ENCODE peak calls at places on chromosomes 11 and 22, in four cellular contexts. V is H9, M is H1, W is IMR-90. T is an unnamed sample.

GRCh38 chr11:134069996-134070845 is 1.3 kb downstream of the JAM3 start:
- DNase-seq in V (no peak), M (no peak), W (no peak), T (no peak)

GRCh38 chr11:120911943-120912342 is 112.0 kb upstream of the TBCEL start:
- DNase-seq in V (no peak), M (no peak), W (no peak), T (no peak)

GRCh38 chr11:83027794-83028193 is 43.9 kb downstream of the RAB30 start:
- DNase-seq in V (no peak), M (no peak), W (no peak), T (no peak)

GRCh38 chr22:39205344-39206021 is 39.3 kb downstream of the PDGFB start:
- DNase-seq in V (peak), M (no peak), W (peak), T (peak)

GRCh38 chr11:196786-197731 is 4.2 kb downstream of the SCGB1C1 start:
- DNase-seq in V (no peak), M (peak), W (no peak), T (no peak)

GRCh38 chr11:103170865-103171264 is 61.6 kb downstream of the DYNC2H1 start:
- DNase-seq in V (no peak), M (no peak), W (peak), T (no peak)

GRCh38 chr11:117604349-117604995 is 192.5 kb downstream of the DSCAML1 start:
- DNase-seq in V (no peak), M (no peak), W (peak), T (no peak)

GRCh38 chr11:45332486-45332934 is 46.4 kb upstream of the SYT13 start:
- DNase-seq in V (peak), M (peak), W (peak), T (peak)

GRCh38 chr11:119376197-119376847 is 5.2 kb downstream of the USP2 start:
- DNase-seq in V (no peak), M (no peak), W (peak), T (no peak)

GRCh38 chr22:48783821-48784266 is 1043.8 kb downstream of the BRD1 start:
- DNase-seq in V (no peak), M (no peak), W (no peak), T (no peak)

GRCh38 chr11:1499261-1499890 is 12.8 kb upstream of the MOB2 start:
- DNase-seq in V (no peak), M (no peak), W (no peak), T (no peak)

GRCh38 chr11:96738311-96738710 is 348.5 kb downstream of the JRKL start:
- DNase-seq in V (no peak), M (no peak), W (no peak), T (no peak)

GRCh38 chr11:88275636-88276035 is 61.9 kb downstream of the CTSC start:
- DNase-seq in V (no peak), M (no peak), W (no peak), T (no peak)

GRCh38 chr11:34929794-34930763 is 13.7 kb downstream of the PDHX start:
- DNase-seq in V (no peak), M (no peak), W (no peak), T (peak)

GRCh38 chr22:36238348-36239149 is 778 bp downstream of the APOL2 start:
- DNase-seq in V (peak), M (no peak), W (no peak), T (no peak)

GRCh38 chr11:64665381-64665780 is 57.6 kb downstream of the NRXN2 start:
- DNase-seq in V (no peak), M (no peak), W (no peak), T (peak)

GRCh38 chr11:128716661-128717210 is 22.9 kb downstream of the FLI1 start:
- DNase-seq in V (no peak), M (no peak), W (peak), T (no peak)

GRCh38 chr22:42655693-42656092 is 6.5 kb upstream of the CYB5R3 start:
- DNase-seq in V (no peak), M (no peak), W (no peak), T (peak)

GRCh38 chr11:68956142-68956541 is 24.6 kb downstream of the MRGPRD start:
- DNase-seq in V (peak), M (peak), W (no peak), T (peak)

GRCh38 chr11:61613711-61614254 is 32.9 kb upstream of the SYT7 start:
- DNase-seq in V (no peak), M (no peak), W (no peak), T (no peak)

GRCh38 chr22:50180727-50181521 is 4.8 kb upstream of the TRABD start:
- DNase-seq in V (no peak), M (no peak), W (no peak), T (no peak)

GRCh38 chr11:109120341-109120740 is 301.6 kb upstream of the C11orf87 start:
- DNase-seq in V (no peak), M (no peak), W (no peak), T (no peak)

GRCh38 chr11:33478111-33478573 is 221.0 kb downstream of the HIPK3 start:
- DNase-seq in V (no peak), M (no peak), W (no peak), T (no peak)

GRCh38 chr11:61384271-61385242 is 7.8 kb upstream of the TMEM216 start:
- DNase-seq in V (peak), M (peak), W (peak), T (peak)

GRCh38 chr11:88338223-88338661 is 706 bp upstream of the CTSC start:
- DNase-seq in V (no peak), M (no peak), W (peak), T (peak)

GRCh38 chr22:45552580-45553332 is 50.1 kb downstream of the FBLN1 start:
- DNase-seq in V (peak), M (no peak), W (peak), T (no peak)

GRCh38 chr22:44913198-44913983 is 96.4 kb downstream of the PHF21B start:
- DNase-seq in V (no peak), M (no peak), W (no peak), T (no peak)

GRCh38 chr11:134482865-134483264 is 70.8 kb upstream of the B3GAT1 start:
- DNase-seq in V (peak), M (no peak), W (no peak), T (no peak)

GRCh38 chr11:35935390-35935789 is 8.5 kb upstream of the LDLRAD3 start:
- DNase-seq in V (no peak), M (no peak), W (no peak), T (no peak)

GRCh38 chr11:117026593-117027330 is 71.5 kb downstream of the SIK3 start:
- DNase-seq in V (no peak), M (no peak), W (peak), T (no peak)

GRCh38 chr11:95991545-95991944 is 67.6 kb upstream of the MTMR2 start:
- DNase-seq in V (no peak), M (no peak), W (peak), T (no peak)

GRCh38 chr11:125931116-125931515 is 14.7 kb upstream of the VSIG10L2 start:
- DNase-seq in V (no peak), M (no peak), W (no peak), T (no peak)

GRCh38 chr11:108938604-108939003 is 273.7 kb downstream of the DDX10 start:
- DNase-seq in V (no peak), M (no peak), W (peak), T (no peak)

DNA sequence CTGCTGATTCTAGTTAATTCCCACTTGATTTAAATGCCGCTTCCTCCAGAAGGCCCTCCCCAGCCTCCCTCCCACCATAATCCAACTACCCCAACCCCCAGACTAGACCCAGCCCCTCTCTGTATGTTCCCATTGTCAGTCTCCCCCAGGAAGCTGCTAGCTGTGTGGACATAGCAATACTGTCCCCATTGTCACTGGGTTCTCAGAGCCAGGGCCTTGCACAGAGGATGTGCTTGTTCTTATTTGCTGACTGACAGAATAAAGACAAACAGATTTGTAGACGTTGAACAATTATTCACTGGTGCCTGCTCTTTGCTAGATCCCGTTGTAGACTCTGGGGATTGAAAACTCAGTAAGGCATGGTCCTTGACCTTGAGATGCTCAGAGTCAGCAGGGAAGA is 45.7 kb upstream of the NAV2 start:
- DNase-seq in V (no peak), M (no peak), W (no peak), T (no peak)
- H2BK120ac ChIP-seq in V (no peak), M (no peak), W (no peak), T (no peak)

DNA sequence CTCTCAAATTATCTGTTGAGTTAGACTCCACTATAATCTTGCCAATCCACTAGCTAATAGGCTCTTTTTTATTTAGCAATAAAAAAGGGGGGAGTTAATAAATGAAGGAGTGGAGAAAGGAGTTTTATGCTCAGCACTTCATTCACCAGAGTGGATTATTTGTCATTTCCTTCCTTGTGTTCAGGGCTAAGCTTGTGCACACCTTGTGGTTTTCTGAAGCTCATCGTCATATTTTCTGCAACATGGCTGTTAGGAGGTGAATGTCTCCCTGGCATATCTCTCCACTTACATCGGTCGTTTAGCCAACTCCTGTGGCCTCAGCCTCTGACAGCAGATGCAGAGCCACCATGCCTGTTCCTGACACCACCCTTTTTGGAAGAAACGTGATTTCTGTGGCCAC is 83.9 kb upstream of the MTNR1B start:
- DNase-seq in V (no peak), M (no peak), W (no peak), T (no peak)
- H4K5ac ChIP-seq in V (no peak), M (no peak), W (no peak), T (no peak)

GRCh38 chr22:20584872-20585639 is 77.6 kb downstream of the MED15 start:
- DNase-seq in V (no peak), M (no peak), W (no peak), T (no peak)
- H3K18ac ChIP-seq in V (no peak), M (no peak), W (no peak), T (no peak)

GRCh38 chr11:114295676-114296081 is 520 bp upstream of the NNMT start:
- DNase-seq in V (no peak), M (no peak), W (no peak), T (no peak)

GRCh38 chr11:114298701-114299090 is 2.5 kb downstream of the NNMT start:
- DNase-seq in V (no peak), M (no peak), W (no peak), T (no peak)

GRCh38 chr11:114296190-114296978 is at the start of gene NNMT:
- DNase-seq in V (no peak), M (no peak), W (peak), T (no peak)

GRCh38 chr11:114296979-114297372 is 777 bp downstream of the NNMT start:
- DNase-seq in V (no peak), M (no peak), W (no peak), T (no peak)

DNA sequence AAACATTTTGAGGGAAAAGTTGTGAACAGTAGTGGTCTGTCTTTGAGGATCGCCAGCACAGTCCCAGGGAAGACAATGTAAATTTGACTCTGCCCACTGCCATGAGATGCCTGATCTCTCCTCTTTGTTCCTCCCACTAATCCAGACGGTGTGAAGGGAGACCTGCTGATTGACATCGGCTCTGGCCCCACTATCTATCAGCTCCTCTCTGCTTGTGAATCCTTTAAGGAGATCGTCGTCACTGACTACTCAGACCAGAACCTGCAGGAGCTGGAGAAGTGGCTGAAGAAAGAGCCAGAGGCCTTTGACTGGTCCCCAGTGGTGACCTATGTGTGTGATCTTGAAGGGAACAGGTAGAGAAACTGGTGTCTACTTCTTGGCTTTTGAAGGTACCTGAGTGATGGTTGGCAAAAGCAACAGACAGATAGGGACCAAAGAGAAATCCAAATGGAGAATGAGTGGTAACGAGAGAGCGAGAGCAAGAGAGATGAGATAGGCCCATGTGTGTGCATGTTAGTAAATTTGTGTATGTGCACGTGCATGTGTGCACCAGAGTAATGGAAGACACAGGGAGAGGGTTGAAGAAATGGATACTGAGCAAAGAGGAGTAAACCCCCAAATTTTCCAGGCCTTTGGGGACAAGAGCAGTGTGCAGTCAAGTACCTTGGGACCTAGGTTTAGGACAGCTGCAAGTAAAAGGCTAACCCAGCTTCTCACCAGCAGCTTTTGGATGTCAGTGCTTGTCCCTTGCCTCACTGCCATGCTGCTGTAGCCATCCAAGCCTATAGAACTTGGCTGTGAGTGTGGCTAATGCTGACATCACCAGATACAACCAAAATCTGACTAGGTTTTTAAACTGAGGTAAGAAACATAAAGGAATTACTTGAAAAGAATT is 1.9 kb downstream of the NNMT start:
- DNase-seq in V (no peak), M (no peak), W (no peak), T (peak)
- H2BK120ac ChIP-seq in V (no peak), M (no peak), W (peak), T (no peak)

GRCh38 chr11:17668166-17668565 is 51.2 kb upstream of the MYOD1 start:
- DNase-seq in V (no peak), M (no peak), W (no peak), T (no peak)
- H4K5ac ChIP-seq in V (no peak), M (no peak), W (no peak), T (no peak)